ENCODE peak calls at places on chromosomes 11 and 22, in five cellular contexts. One of them, this sample, is unnamed.

GRCh38 chr22:37741312-37741795 is 44.5 kb downstream of the TRIOBP start:
- DNase-seq in pulmonary artery endothelial cell: no peak
- DNase-seq in NCI-H1048: no peak
- DNase-seq in left cardiac atrium: peak; percentile 83
- DNase-seq in NCI-H1694 treated with DMSO at 0.1 percent for 48 hours: no peak
- DNase-seq in this sample: no peak

GRCh38 chr11:106491751-106492150 is 414.3 kb downstream of the AASDHPPT start:
- DNase-seq in pulmonary artery endothelial cell: no peak
- DNase-seq in NCI-H1048: no peak
- DNase-seq in left cardiac atrium: no peak
- DNase-seq in NCI-H1694 treated with DMSO at 0.1 percent for 48 hours: no peak
- DNase-seq in this sample: no peak

GRCh38 chr11:33944345-33944692 is 52.4 kb upstream of the LMO2 start:
- DNase-seq in pulmonary artery endothelial cell: no peak
- DNase-seq in NCI-H1048: no peak
- DNase-seq in left cardiac atrium: no peak
- DNase-seq in NCI-H1694 treated with DMSO at 0.1 percent for 48 hours: no peak
- DNase-seq in this sample: no peak

GRCh38 chr11:85590848-85591483 is 36.2 kb downstream of the DLG2 start:
- DNase-seq in pulmonary artery endothelial cell: no peak
- DNase-seq in NCI-H1048: no peak
- DNase-seq in left cardiac atrium: no peak
- DNase-seq in NCI-H1694 treated with DMSO at 0.1 percent for 48 hours: peak; percentile 5
- DNase-seq in this sample: peak; percentile 61

GRCh38 chr11:109309153-109309552 is 112.8 kb upstream of the C11orf87 start:
- DNase-seq in pulmonary artery endothelial cell: no peak
- DNase-seq in NCI-H1048: no peak
- DNase-seq in left cardiac atrium: no peak
- DNase-seq in NCI-H1694 treated with DMSO at 0.1 percent for 48 hours: no peak
- DNase-seq in this sample: no peak

GRCh38 chr22:38286915-38287669 is 14.3 kb upstream of the TMEM184B start:
- DNase-seq in pulmonary artery endothelial cell: no peak
- DNase-seq in NCI-H1048: no peak
- DNase-seq in left cardiac atrium: no peak
- DNase-seq in NCI-H1694 treated with DMSO at 0.1 percent for 48 hours: no peak
- DNase-seq in this sample: no peak

GRCh38 chr11:37946155-37946766 is 1348.2 kb upstream of the RAG2 start:
- DNase-seq in pulmonary artery endothelial cell: peak; percentile 0
- DNase-seq in NCI-H1048: peak; percentile 0
- DNase-seq in left cardiac atrium: no peak
- DNase-seq in NCI-H1694 treated with DMSO at 0.1 percent for 48 hours: peak; percentile 6
- DNase-seq in this sample: peak; percentile 9

GRCh38 chr22:31692186-31692886 is 30.3 kb upstream of the PISD start:
- DNase-seq in pulmonary artery endothelial cell: no peak
- DNase-seq in NCI-H1048: no peak
- DNase-seq in left cardiac atrium: no peak
- DNase-seq in NCI-H1694 treated with DMSO at 0.1 percent for 48 hours: no peak
- DNase-seq in this sample: no peak

GRCh38 chr22:28012811-28013460 is 93.9 kb upstream of the PITPNB start:
- DNase-seq in pulmonary artery endothelial cell: no peak
- DNase-seq in NCI-H1048: no peak
- DNase-seq in left cardiac atrium: peak; percentile 8
- DNase-seq in NCI-H1694 treated with DMSO at 0.1 percent for 48 hours: no peak
- DNase-seq in this sample: no peak

GRCh38 chr22:23217171-23218052 is 37.1 kb downstream of the BCR start:
- DNase-seq in pulmonary artery endothelial cell: peak; percentile 57
- DNase-seq in NCI-H1048: no peak
- DNase-seq in left cardiac atrium: peak; percentile 56
- DNase-seq in NCI-H1694 treated with DMSO at 0.1 percent for 48 hours: no peak
- DNase-seq in this sample: no peak

This sample was measured in SW 1271.